ENCODE peak calls at places on chromosome 6, in five cellular contexts. One of them, this sample, is unnamed.

GRCh38 chr6:39804666-39805065 is 12.5 kb downstream of the DAAM2 start:
- DNase-seq in non-pigmented ciliary epithelial cell: peak; percentile 66
- DNase-seq in fibroblast of mammary gland: peak; percentile 88
- DNase-seq in hippocampal formation: no peak
- DNase-seq in NCI-H146: no peak
- DNase-seq in this sample: no peak

GRCh38 chr6:128276311-128276710 is 244.1 kb downstream of the PTPRK start:
- DNase-seq in non-pigmented ciliary epithelial cell: no peak
- DNase-seq in hippocampal formation: no peak
- DNase-seq in fibroblast of mammary gland: no peak
- DNase-seq in NCI-H146: no peak
- DNase-seq in this sample: no peak

GRCh38 chr6:34934516-34934915 is 45.5 kb downstream of the ANKS1A start:
- DNase-seq in non-pigmented ciliary epithelial cell: peak; percentile 9
- DNase-seq in fibroblast of mammary gland: peak; percentile 68
- DNase-seq in hippocampal formation: no peak
- DNase-seq in NCI-H146: no peak
- DNase-seq in this sample: peak; percentile 76

GRCh38 chr6:35311390-35312075 is 13.9 kb downstream of the DEF6 start:
- DNase-seq in non-pigmented ciliary epithelial cell: no peak
- DNase-seq in fibroblast of mammary gland: no peak
- DNase-seq in NCI-H146: no peak
- DNase-seq in hippocampal formation: no peak
- DNase-seq in this sample: no peak

GRCh38 chr6:87543836-87544735 is 45.7 kb downstream of the RARS2 start:
- DNase-seq in NCI-H146: no peak
- DNase-seq in non-pigmented ciliary epithelial cell: no peak
- DNase-seq in fibroblast of mammary gland: no peak
- DNase-seq in hippocampal formation: no peak
- DNase-seq in this sample: no peak

GRCh38 chr6:44176935-44177509 is 18.4 kb downstream of the CAPN11 start:
- DNase-seq in NCI-H146: peak; percentile 95
- DNase-seq in hippocampal formation: no peak
- DNase-seq in non-pigmented ciliary epithelial cell: no peak
- DNase-seq in fibroblast of mammary gland: no peak
- DNase-seq in this sample: no peak

GRCh38 chr6:17297261-17298080 is 16.3 kb downstream of the RBM24 start:
- DNase-seq in hippocampal formation: no peak
- DNase-seq in NCI-H146: no peak
- DNase-seq in fibroblast of mammary gland: no peak
- DNase-seq in non-pigmented ciliary epithelial cell: no peak
- DNase-seq in this sample: no peak

GRCh38 chr6:34897130-34897529 is 8.1 kb downstream of the ANKS1A start:
- DNase-seq in fibroblast of mammary gland: no peak
- DNase-seq in non-pigmented ciliary epithelial cell: no peak
- DNase-seq in hippocampal formation: no peak
- DNase-seq in NCI-H146: no peak
- DNase-seq in this sample: no peak

GRCh38 chr6:98835149-98836024 is 1.0 kb downstream of the POU3F2 start:
- DNase-seq in NCI-H146: peak; percentile 62
- DNase-seq in fibroblast of mammary gland: no peak
- DNase-seq in non-pigmented ciliary epithelial cell: no peak
- DNase-seq in hippocampal formation: no peak
- DNase-seq in this sample: no peak

GRCh38 chr6:1993049-1993448 is 252.4 kb downstream of the GMDS start:
- DNase-seq in fibroblast of mammary gland: peak; percentile 58
- DNase-seq in NCI-H146: no peak
- DNase-seq in hippocampal formation: no peak
- DNase-seq in non-pigmented ciliary epithelial cell: no peak
- DNase-seq in this sample: no peak

GRCh38 chr6:68635706-68636513 is 828 bp downstream of the ADGRB3 start:
- DNase-seq in hippocampal formation: peak; percentile 46
- DNase-seq in NCI-H146: no peak
- DNase-seq in non-pigmented ciliary epithelial cell: no peak
- DNase-seq in fibroblast of mammary gland: no peak
- DNase-seq in this sample: no peak

GRCh38 chr6:28789553-28790083 is 134.2 kb downstream of the TRIM27 start:
- DNase-seq in NCI-H146: peak; percentile 45
- DNase-seq in fibroblast of mammary gland: peak; percentile 75
- DNase-seq in non-pigmented ciliary epithelial cell: peak; percentile 15
- DNase-seq in hippocampal formation: no peak
- DNase-seq in this sample: no peak

GRCh38 chr6:392441-393390 is 1.2 kb downstream of the IRF4 start:
- DNase-seq in NCI-H146: peak; percentile 52
- DNase-seq in fibroblast of mammary gland: peak; percentile 8
- DNase-seq in non-pigmented ciliary epithelial cell: no peak
- DNase-seq in hippocampal formation: no peak
- DNase-seq in this sample: no peak

GRCh38 chr6:114364295-114364694 is 21.5 kb upstream of the HS3ST5 start:
- DNase-seq in hippocampal formation: no peak
- DNase-seq in fibroblast of mammary gland: peak; percentile 18
- DNase-seq in NCI-H146: no peak
- DNase-seq in non-pigmented ciliary epithelial cell: peak; percentile 6
- DNase-seq in this sample: no peak

GRCh38 chr6:46796842-46797241 is 3.7 kb downstream of the MEP1A start:
- DNase-seq in fibroblast of mammary gland: peak; percentile 13
- DNase-seq in non-pigmented ciliary epithelial cell: no peak
- DNase-seq in NCI-H146: no peak
- DNase-seq in hippocampal formation: no peak
- DNase-seq in this sample: no peak

GRCh38 chr6:157045831-157046454 is 268.8 kb downstream of the ARID1B start:
- DNase-seq in fibroblast of mammary gland: peak; percentile 81
- DNase-seq in NCI-H146: peak; percentile 74
- DNase-seq in non-pigmented ciliary epithelial cell: no peak
- DNase-seq in hippocampal formation: no peak
- DNase-seq in this sample: no peak

GRCh38 chr6:42454428-42454791 is 2.7 kb upstream of the TRERF1 start:
- DNase-seq in non-pigmented ciliary epithelial cell: no peak
- DNase-seq in hippocampal formation: no peak
- DNase-seq in NCI-H146: peak; percentile 76
- DNase-seq in fibroblast of mammary gland: no peak
- DNase-seq in this sample: peak; percentile 51

GRCh38 chr6:39999006-39999867 is 65.0 kb upstream of the MOCS1 start:
- DNase-seq in fibroblast of mammary gland: no peak
- DNase-seq in hippocampal formation: no peak
- DNase-seq in non-pigmented ciliary epithelial cell: no peak
- DNase-seq in NCI-H146: no peak
- DNase-seq in this sample: no peak

GRCh38 chr6:143498428-143498827 is 13.1 kb downstream of the FUCA2 start:
- DNase-seq in NCI-H146: no peak
- DNase-seq in fibroblast of mammary gland: no peak
- DNase-seq in non-pigmented ciliary epithelial cell: no peak
- DNase-seq in hippocampal formation: no peak
- DNase-seq in this sample: no peak